ENCODE peak calls at places on chromosomes 13 and 19, in nine cellular contexts. Q, U, E, G, T, D, L, W and K are unnamed samples.

GRCh38 chr19:38173324-38174041 is 50.5 kb downstream of the DPF1 start:
- DNase-seq in Q (peak), U (no peak), E (no peak), G (peak), T (peak), D (no peak), L (peak), W (no peak), K (no peak)

GRCh38 chr13:95323930-95324662 is 22.8 kb upstream of the ABCC4 start:
- DNase-seq in Q (no peak), U (no peak), E (no peak), G (no peak), T (peak), D (no peak), L (no peak), W (no peak), K (no peak)

GRCh38 chr19:3606174-3606689 is 443 bp downstream of the TBXA2R start:
- DNase-seq in Q (no peak), U (no peak), E (no peak), G (peak), T (peak), D (peak), L (no peak), W (no peak), K (no peak)

GRCh38 chr19:7395360-7395781 is 46.6 kb downstream of the ARHGEF18 start:
- DNase-seq in Q (peak), U (no peak), E (no peak), G (no peak), T (peak), D (peak), L (no peak), W (no peak), K (no peak)

GRCh38 chr13:78168981-78169380 is 250.3 kb upstream of the EDNRB start:
- DNase-seq in Q (no peak), U (no peak), E (no peak), G (no peak), T (no peak), D (no peak), L (no peak), W (no peak), K (no peak)

GRCh38 chr13:114309806-114310410 is 4.4 kb upstream of the CHAMP1 start:
- DNase-seq in Q (no peak), U (no peak), E (no peak), G (no peak), T (no peak), D (no peak), L (no peak), W (no peak), K (no peak)

GRCh38 chr19:29329460-29330134 is 116.6 kb upstream of the UQCRFS1 start:
- DNase-seq in Q (no peak), U (no peak), E (no peak), G (peak), T (no peak), D (no peak), L (no peak), W (no peak), K (no peak)

GRCh38 chr19:10044390-10044789 is 31.1 kb downstream of the RDH8 start:
- DNase-seq in Q (no peak), U (no peak), E (no peak), G (no peak), T (no peak), D (no peak), L (no peak), W (no peak), K (no peak)

GRCh38 chr13:108897955-108898354 is 268.5 kb downstream of the MYO16 start:
- DNase-seq in Q (peak), U (no peak), E (no peak), G (no peak), T (no peak), D (no peak), L (no peak), W (no peak), K (no peak)

GRCh38 chr19:927044-927706 is 1.3 kb downstream of the ARID3A start:
- DNase-seq in Q (peak), U (peak), E (no peak), G (peak), T (peak), D (no peak), L (no peak), W (peak), K (no peak)

GRCh38 chr19:30061557-30062330 is 119.7 kb downstream of the URI1 start:
- DNase-seq in Q (no peak), U (no peak), E (no peak), G (no peak), T (peak), D (no peak), L (no peak), W (no peak), K (no peak)

GRCh38 chr13:43377149-43377548 is 353.8 kb downstream of the DNAJC15 start:
- DNase-seq in Q (peak), U (peak), E (no peak), G (no peak), T (no peak), D (no peak), L (peak), W (peak), K (no peak)

GRCh38 chr13:42377640-42378382 is 105.9 kb downstream of the AKAP11 start:
- DNase-seq in Q (no peak), U (no peak), E (no peak), G (no peak), T (no peak), D (no peak), L (no peak), W (no peak), K (no peak)

GRCh38 chr13:45481688-45482087 is 16.9 kb downstream of the COG3 start:
- DNase-seq in Q (no peak), U (no peak), E (no peak), G (no peak), T (no peak), D (no peak), L (peak), W (no peak), K (no peak)

GRCh38 chr13:94154362-94154761 is 325.1 kb downstream of the DCT start:
- DNase-seq in Q (peak), U (peak), E (no peak), G (peak), T (no peak), D (no peak), L (peak), W (no peak), K (peak)

GRCh38 chr19:52724701-52725514 is 9.9 kb downstream of the ZNF611 start:
- DNase-seq in Q (no peak), U (no peak), E (no peak), G (no peak), T (no peak), D (no peak), L (no peak), W (no peak), K (no peak)

GRCh38 chr13:42369071-42369795 is 97.3 kb downstream of the AKAP11 start:
- DNase-seq in Q (no peak), U (no peak), E (no peak), G (no peak), T (no peak), D (no peak), L (no peak), W (no peak), K (no peak)

GRCh38 chr13:111145506-111145905 is 30.4 kb downstream of the ARHGEF7 start:
- DNase-seq in Q (no peak), U (no peak), E (no peak), G (no peak), T (no peak), D (no peak), L (no peak), W (no peak), K (no peak)

GRCh38 chr19:32924200-32924599 is 47.6 kb downstream of the CEP89 start:
- DNase-seq in Q (peak), U (no peak), E (peak), G (peak), T (no peak), D (no peak), L (peak), W (no peak), K (no peak)

GRCh38 chr13:26941345-26942174 is 181.0 kb upstream of the GPR12 start:
- DNase-seq in Q (peak), U (peak), E (peak), G (no peak), T (no peak), D (no peak), L (peak), W (no peak), K (peak)

GRCh38 chr13:94121686-94122085 is 357.8 kb downstream of the DCT start:
- DNase-seq in Q (peak), U (peak), E (peak), G (no peak), T (no peak), D (no peak), L (peak), W (no peak), K (peak)

GRCh38 chr19:40282209-40282580 is 3.0 kb downstream of the AKT2 start:
- DNase-seq in Q (no peak), U (no peak), E (no peak), G (no peak), T (no peak), D (no peak), L (no peak), W (no peak), K (no peak)

GRCh38 chr13:32905864-32906180 is 110.4 kb upstream of the KL start:
- DNase-seq in Q (no peak), U (no peak), E (no peak), G (no peak), T (no peak), D (no peak), L (peak), W (peak), K (no peak)

GRCh38 chr19:43524922-43525835 is 1.8 kb downstream of the ETHE1 start:
- DNase-seq in Q (peak), U (no peak), E (no peak), G (peak), T (no peak), D (peak), L (peak), W (peak), K (no peak)

GRCh38 chr19:7386308-7386707 is 37.6 kb downstream of the ARHGEF18 start:
- DNase-seq in Q (no peak), U (no peak), E (no peak), G (no peak), T (no peak), D (no peak), L (no peak), W (no peak), K (no peak)

GRCh38 chr19:12773571-12773970 is 1.8 kb downstream of the HOOK2 start:
- DNase-seq in Q (peak), U (no peak), E (no peak), G (no peak), T (no peak), D (no peak), L (no peak), W (no peak), K (no peak)
- TF ChIP-seq CTCF in Q (peak), U (peak), E (peak), G (no peak), T (peak), D (no peak), L (peak), W (no peak), K (peak)

DNA sequence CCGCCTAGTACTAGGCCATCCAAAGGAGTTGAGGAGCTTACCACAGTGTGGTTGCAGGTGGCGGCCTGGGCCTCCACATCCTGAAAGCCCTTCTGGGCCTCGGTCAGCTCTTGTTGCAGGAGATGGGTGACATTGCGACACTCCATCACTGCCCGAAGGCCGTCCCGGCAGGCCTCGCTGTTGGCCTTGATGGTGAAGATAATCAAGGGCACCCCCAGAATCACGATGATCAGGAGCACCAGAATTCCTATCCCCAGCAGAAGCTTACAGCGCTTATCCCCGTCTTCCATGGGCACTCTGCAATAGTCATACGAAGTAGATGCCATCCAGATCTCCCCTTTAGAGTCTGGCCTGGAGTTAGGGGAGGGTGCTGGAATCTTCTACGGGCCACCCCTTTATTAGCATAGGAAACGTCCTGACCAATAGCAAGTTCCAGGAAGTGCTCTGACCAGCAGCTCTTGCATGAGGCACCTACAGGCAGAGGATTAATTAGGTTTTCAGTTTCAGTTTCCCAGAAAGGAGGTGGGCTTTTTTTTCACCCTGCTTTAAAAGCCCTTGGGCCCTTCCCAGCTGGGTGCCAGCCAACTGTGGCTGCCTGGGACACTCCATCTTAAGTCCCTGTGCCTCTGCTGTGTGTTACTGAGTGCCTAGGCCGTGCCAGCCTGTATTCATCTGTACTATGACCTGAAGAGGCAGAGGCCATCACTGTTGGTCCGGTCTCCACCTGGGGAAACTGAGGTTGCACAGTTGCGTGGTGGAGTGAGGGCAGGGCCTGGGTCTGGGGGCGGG is at the start of gene BST2:
- DNase-seq in Q (no peak), U (no peak), E (no peak), G (peak), T (peak), D (peak), L (peak), W (peak), K (no peak)
- H3K4me3 ChIP-seq in Q (no peak), U (no peak), E (no peak), G (peak), T (no peak), D (peak), L (no peak), W (peak), K (no peak)

GRCh38 chr19:55703790-55704215 is 28.8 kb downstream of the EPN1 start:
- DNase-seq in Q (peak), U (peak), E (no peak), G (peak), T (peak), D (peak), L (peak), W (no peak), K (no peak)
- TF ChIP-seq CTCF in Q (peak), U (peak), E (peak), G (peak), T (peak), D (peak), L (peak), W (peak), K (peak)

GRCh38 chr19:46303702-46304397 is 7.0 kb downstream of the HIF3A start:
- DNase-seq in Q (peak), U (no peak), E (no peak), G (peak), T (peak), D (no peak), L (no peak), W (peak), K (no peak)
- H3K4me3 ChIP-seq in Q (no peak), U (no peak), E (no peak), G (no peak), T (no peak), D (no peak), L (no peak), W (no peak), K (no peak)

DNA sequence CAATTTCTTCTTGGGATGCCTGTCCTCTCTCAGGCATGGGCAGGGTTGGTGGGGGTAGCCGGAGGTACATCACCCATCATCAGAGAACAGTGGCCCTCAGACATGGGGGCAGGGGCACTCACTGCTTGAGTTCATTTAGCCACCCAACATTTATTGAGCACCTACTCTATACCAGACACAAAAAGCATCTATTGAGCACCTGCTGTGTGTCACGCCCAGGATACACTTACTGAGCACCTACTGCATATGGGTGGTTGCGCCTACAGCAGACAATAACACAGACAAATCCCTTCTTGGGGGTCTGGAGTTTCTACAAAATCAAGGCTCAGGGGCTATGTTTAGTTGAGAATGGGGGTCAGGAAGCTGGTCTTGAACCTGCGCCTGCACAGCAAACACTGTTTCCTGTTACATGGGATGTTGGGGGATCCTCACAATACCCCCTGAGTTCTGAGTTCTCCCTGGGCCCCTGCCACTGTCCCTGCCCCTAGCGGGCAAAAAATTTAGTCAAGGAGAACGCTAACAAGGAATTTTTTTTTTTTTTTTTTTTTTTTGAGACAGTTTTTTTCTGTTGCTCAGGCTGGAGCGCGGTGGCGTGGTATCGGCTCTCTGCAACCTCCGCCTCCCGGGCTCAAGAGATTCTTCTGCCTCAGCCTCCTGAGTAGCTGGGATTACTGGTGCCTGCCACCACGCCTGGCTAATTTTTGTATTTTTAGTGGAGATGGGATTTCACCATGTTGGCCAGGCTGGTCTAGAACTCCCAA is 11.6 kb downstream of the RCN3 start:
- DNase-seq in Q (no peak), U (no peak), E (no peak), G (no peak), T (no peak), D (no peak), L (no peak), W (no peak), K (no peak)
- TF ChIP-seq CTCF in Q (no peak), U (no peak), E (no peak), G (no peak), T (peak), D (no peak), L (no peak), W (no peak), K (no peak)

DNA sequence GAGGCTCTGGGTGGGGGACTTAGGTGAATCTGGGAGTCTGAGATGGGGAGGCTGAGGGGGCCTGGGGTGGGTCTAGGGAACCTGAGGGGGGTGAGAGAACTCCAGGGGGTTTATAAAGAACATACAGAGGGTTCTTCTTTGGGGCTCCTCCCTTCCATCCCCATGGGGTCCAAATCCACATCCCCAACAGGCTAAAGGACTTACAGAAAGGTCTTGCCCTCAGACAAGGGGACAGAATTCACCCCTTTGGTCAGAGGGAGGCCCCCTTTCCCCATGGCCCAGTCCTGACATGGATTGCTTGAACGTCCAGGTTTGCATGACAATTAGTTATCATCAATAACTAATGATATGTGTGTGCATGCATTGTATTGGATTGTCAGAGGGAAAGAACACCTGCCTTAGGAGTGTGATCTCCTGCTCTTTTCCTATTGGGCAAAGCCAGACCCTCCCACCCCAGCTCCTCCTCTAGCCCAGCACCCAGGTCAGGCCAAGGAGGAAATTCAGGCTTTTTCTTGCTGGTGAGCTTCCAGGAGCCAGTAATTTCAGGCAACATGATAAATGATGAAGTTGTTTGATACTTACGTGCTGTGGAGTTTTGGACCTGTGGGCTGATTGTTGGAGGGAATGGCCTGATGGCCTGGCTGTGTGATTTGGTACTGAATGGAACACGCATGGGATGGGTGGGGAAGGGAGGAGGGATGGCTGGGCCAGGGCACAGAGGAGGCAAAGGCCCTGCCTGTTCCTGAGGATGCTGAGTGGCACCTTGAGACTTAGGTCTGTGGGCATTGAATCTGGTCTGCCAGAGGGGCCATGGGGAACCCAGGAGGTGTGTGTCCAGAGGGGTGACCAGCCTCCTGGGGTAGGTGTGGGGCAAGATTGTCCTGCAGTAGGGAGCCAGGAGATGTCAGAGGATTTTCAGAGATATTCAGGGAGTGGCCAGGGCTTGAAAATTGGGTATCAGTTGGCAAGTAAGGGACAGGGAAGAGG is 1.1 kb downstream of the KLHL26 start:
- DNase-seq in Q (no peak), U (no peak), E (no peak), G (no peak), T (no peak), D (no peak), L (no peak), W (no peak), K (no peak)
- H3K4me3 ChIP-seq in Q (peak), U (peak), E (peak), G (no peak), T (peak), D (peak), L (peak), W (peak), K (peak)

GRCh38 chr13:23871616-23872220 is 17.5 kb downstream of the MIPEP start:
- DNase-seq in Q (peak), U (no peak), E (no peak), G (no peak), T (peak), D (no peak), L (peak), W (no peak), K (no peak)
- TF ChIP-seq CTCF in Q (peak), U (peak), E (peak), G (peak), T (peak), D (peak), L (no peak), W (peak), K (no peak)